ENCODE peak calls at places on chromosomes 1 and 21, in four cellular contexts. T is iPS DF 6.9, K is ovary, F is neural progenitor cell. U is an unnamed sample.

GRCh38 chr21:42225571-42226155 is 6.7 kb downstream of the ABCG1 start:
- DNase-seq in T (no peak), F (no peak), K (no peak), U (no peak)

GRCh38 chr1:209609403-209610377 is 26.2 kb downstream of the CAMK1G start:
- DNase-seq in F (no peak), T (no peak), K (no peak), U (no peak)

GRCh38 chr1:102336602-102337001 is 339.9 kb upstream of the OLFM3 start:
- DNase-seq in T (no peak), K (no peak), F (no peak), U (no peak)

GRCh38 chr21:25461730-25462129 is 145.6 kb downstream of the MRPL39 start:
- DNase-seq in T (no peak), K (no peak), F (no peak), U (no peak)

GRCh38 chr1:6859415-6860343 is 74.4 kb downstream of the CAMTA1 start:
- DNase-seq in F (no peak), T (no peak), K (peak), U (peak)

GRCh38 chr1:174116042-174116441 is 43.3 kb upstream of the RABGAP1L start:
- DNase-seq in F (no peak), T (no peak), K (no peak), U (no peak)

GRCh38 chr21:42159560-42160110 is 59.3 kb upstream of the ABCG1 start:
- DNase-seq in F (no peak), K (peak), T (no peak), U (no peak)

GRCh38 chr1:241666419-241666818 is 14.3 kb downstream of the WDR64 start:
- DNase-seq in F (no peak), K (no peak), T (no peak), U (no peak)

GRCh38 chr1:2205191-2205952 is 10.8 kb upstream of the FAAP20 start:
- DNase-seq in K (peak), T (no peak), F (peak), U (no peak)

GRCh38 chr1:22101199-22101598 is 41.7 kb downstream of the WNT4 start:
- DNase-seq in T (no peak), F (no peak), K (no peak), U (no peak)

GRCh38 chr1:225847610-225848009 is 34.6 kb downstream of the TMEM63A start:
- DNase-seq in T (no peak), K (no peak), F (no peak), U (no peak)

GRCh38 chr1:94727846-94728715 is 92.1 kb upstream of the SLC44A3 start:
- DNase-seq in F (no peak), K (peak), T (no peak), U (no peak)

GRCh38 chr1:7281821-7282220 is 489.3 kb upstream of the VAMP3 start:
- DNase-seq in F (no peak), T (no peak), K (no peak), U (no peak)

GRCh38 chr1:67250051-67250653 is 57.5 kb upstream of the IL12RB2 start:
- DNase-seq in F (peak), K (no peak), T (no peak), U (no peak)

GRCh38 chr1:179314928-179315327 is 21.3 kb downstream of the SOAT1 start:
- DNase-seq in K (no peak), T (no peak), F (no peak), U (no peak)

GRCh38 chr1:113255728-113256347 is 134.5 kb upstream of the MAGI3 start:
- DNase-seq in T (peak), F (peak), K (no peak), U (no peak)

GRCh38 chr1:9449106-9449627 is 90.1 kb upstream of the SLC25A33 start:
- DNase-seq in F (no peak), T (no peak), K (no peak), U (no peak)

GRCh38 chr1:205046870-205047269 is 3.9 kb downstream of the CNTN2 start:
- DNase-seq in T (no peak), F (peak), K (no peak), U (no peak)

GRCh38 chr1:157252473-157252872 is 114.3 kb upstream of the ETV3 start:
- DNase-seq in F (no peak), K (no peak), T (no peak), U (no peak)

DNA sequence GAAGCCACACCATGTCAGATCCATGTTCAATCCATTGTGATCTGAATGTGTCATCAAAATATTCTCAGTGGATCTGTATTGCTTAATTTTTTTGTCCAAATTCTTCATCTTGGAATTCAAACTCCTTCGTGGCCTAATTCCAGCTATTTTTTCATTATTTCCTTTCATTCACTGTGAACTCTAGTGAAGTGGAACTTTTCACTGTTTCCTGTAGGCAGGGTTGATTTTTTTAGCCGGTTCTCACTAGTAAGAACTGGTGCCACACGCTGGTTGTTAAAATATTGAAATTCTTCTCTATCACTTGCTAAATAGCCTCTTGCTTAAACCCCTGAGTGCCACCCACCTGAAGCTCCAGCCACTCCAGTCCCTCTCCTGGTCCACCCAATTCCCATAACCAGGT is 7.6 kb upstream of the S100A11 start:
- DNase-seq in T (no peak), K (no peak), F (no peak), U (no peak)
- H3K27ac ChIP-seq in T (no peak), K (no peak), F (no peak), U (no peak)

GRCh38 chr1:34165422-34165921 is 442 bp upstream of the CSMD2 start:
- DNase-seq in K (no peak), F (peak), T (no peak), U (no peak)

GRCh38 chr1:34164510-34165381 is at the start of gene CSMD2:
- DNase-seq in K (no peak), T (no peak), F (peak), U (no peak)

GRCh38 chr1:34166191-34167090 is 1.4 kb upstream of the CSMD2 start:
- DNase-seq in K (no peak), T (no peak), F (peak), U (no peak)

GRCh38 chr1:34163792-34164509 is 1.1 kb downstream of the CSMD2 start:
- DNase-seq in F (peak), T (no peak), K (no peak), U (no peak)

DNA sequence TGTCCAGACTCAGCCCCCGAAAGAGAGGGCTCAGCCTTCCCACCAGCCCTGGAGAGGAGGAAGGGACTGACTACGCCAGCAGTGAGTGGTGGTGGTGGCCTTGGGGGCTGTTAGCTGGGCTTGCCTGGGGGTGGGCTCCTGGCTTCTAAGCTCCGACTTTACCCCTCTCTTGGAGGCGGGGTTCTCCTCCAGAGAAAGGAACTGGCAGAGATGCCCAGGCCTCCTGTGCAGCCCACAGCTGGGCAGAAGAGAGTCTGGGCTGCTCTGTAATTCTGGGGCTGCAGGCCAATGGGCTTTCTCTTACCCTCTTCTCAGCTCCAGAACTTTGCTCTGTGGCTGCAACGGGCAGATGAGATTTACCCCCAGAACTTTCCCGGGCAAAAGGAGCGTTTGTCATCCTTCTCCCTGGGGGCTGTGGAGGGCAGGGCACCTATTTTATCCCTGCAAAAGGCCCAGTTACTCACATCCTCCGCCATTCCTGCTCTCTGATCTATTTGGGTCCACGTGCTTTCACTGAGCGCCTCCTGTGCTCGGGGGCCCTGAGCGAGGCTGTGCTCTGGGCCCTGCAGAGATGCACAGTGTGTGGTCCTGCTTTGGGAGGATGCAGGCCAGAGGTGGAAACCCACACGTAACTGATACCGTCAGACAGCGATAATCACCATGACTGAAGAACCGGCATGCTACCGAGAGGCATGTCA is 2.2 kb upstream of the CSMD2 start:
- DNase-seq in K (no peak), T (no peak), F (peak), U (no peak)
- H3K27ac ChIP-seq in K (no peak), T (no peak), F (no peak), U (no peak)

GRCh38 chr21:17805966-17806365 is 13.2 kb downstream of the C21orf91 start:
- DNase-seq in K (no peak), T (no peak), F (no peak), U (no peak)
- H3K27ac ChIP-seq in K (no peak), T (no peak), F (no peak), U (no peak)

DNA sequence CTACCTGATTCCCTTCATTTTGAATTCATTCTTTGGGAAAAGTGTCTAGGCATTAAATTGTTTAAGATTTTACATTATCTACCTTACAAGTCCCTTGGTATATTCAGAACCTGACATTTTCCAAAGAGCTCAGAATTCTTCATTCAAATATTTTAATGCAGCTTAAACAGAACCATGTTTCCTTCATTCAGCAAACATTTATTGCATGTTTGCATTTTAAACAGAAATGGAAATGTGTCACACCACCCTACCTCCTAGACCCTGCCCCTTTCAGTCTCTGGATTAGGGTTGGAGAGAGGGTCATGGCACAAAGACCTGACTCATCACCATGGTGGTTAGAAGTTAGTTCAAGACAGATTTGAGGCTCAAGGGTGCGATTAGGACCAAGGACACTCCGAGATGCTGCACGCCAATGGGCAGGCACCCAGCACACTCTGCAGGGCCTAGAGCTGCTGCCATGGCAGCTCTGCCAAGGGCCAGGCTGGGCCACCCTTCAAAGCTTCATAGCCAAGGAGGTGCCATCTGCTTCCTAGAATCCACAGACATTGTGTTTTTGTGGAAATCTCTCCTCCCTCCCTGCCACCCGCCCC is 86.9 kb downstream of the NAV1 start:
- DNase-seq in T (no peak), K (no peak), F (no peak), U (no peak)
- H3K27ac ChIP-seq in T (no peak), K (no peak), F (no peak), U (no peak)